ENCODE peak calls at places on chromosome 2, in seven cellular contexts. One of them, this sample, is unnamed.

GRCh38 chr2:200300650-200301314 is 5.7 kb upstream of the SPATS2L start:
- DNase-seq in WTC11: no peak
- DNase-seq in 8988T: no peak
- DNase-seq in occipital lobe: no peak
- DNase-seq in lung microvascular endothelial cell: no peak
- DNase-seq in amygdala: no peak
- DNase-seq in AG04450: no peak
- DNase-seq in this sample: no peak

GRCh38 chr2:71791501-71792135 is 338.3 kb downstream of the DYSF start:
- DNase-seq in WTC11: no peak
- DNase-seq in lung microvascular endothelial cell: no peak
- DNase-seq in amygdala: no peak
- DNase-seq in occipital lobe: no peak
- DNase-seq in AG04450: no peak
- DNase-seq in 8988T: no peak
- DNase-seq in this sample: no peak

GRCh38 chr2:129502781-129503180 is 476.7 kb upstream of the RAB6C start:
- DNase-seq in AG04450: no peak
- DNase-seq in lung microvascular endothelial cell: no peak
- DNase-seq in amygdala: no peak
- DNase-seq in WTC11: no peak
- DNase-seq in occipital lobe: no peak
- DNase-seq in 8988T: no peak
- DNase-seq in this sample: no peak

GRCh38 chr2:50529600-50530218 is 502.2 kb downstream of the NRXN1 start:
- DNase-seq in lung microvascular endothelial cell: peak
- DNase-seq in WTC11: no peak
- DNase-seq in occipital lobe: no peak
- DNase-seq in AG04450: peak
- DNase-seq in 8988T: no peak
- DNase-seq in amygdala: no peak
- DNase-seq in this sample: peak

GRCh38 chr2:213013979-213014378 is 137.4 kb downstream of the IKZF2 start:
- DNase-seq in 8988T: no peak
- DNase-seq in WTC11: no peak
- DNase-seq in AG04450: no peak
- DNase-seq in amygdala: no peak
- DNase-seq in occipital lobe: no peak
- DNase-seq in lung microvascular endothelial cell: no peak
- DNase-seq in this sample: no peak

GRCh38 chr2:23862716-23863426 is 64.1 kb downstream of the ATAD2B start:
- DNase-seq in occipital lobe: no peak
- DNase-seq in WTC11: no peak
- DNase-seq in AG04450: no peak
- DNase-seq in 8988T: no peak
- DNase-seq in amygdala: no peak
- DNase-seq in lung microvascular endothelial cell: no peak
- DNase-seq in this sample: no peak

GRCh38 chr2:179861777-179862117 is 335 bp upstream of the ZNF385B start:
- DNase-seq in amygdala: no peak
- DNase-seq in lung microvascular endothelial cell: no peak
- DNase-seq in AG04450: no peak
- DNase-seq in WTC11: peak
- DNase-seq in occipital lobe: no peak
- DNase-seq in 8988T: no peak
- DNase-seq in this sample: no peak

GRCh38 chr2:1431886-1432400 is 18.7 kb downstream of the TPO start:
- DNase-seq in WTC11: no peak
- DNase-seq in AG04450: no peak
- DNase-seq in occipital lobe: no peak
- DNase-seq in amygdala: no peak
- DNase-seq in 8988T: no peak
- DNase-seq in lung microvascular endothelial cell: no peak
- DNase-seq in this sample: no peak

GRCh38 chr2:173631123-173631450 is 276.4 kb downstream of the CDCA7 start:
- DNase-seq in WTC11: no peak
- DNase-seq in amygdala: no peak
- DNase-seq in occipital lobe: no peak
- DNase-seq in AG04450: no peak
- DNase-seq in 8988T: no peak
- DNase-seq in lung microvascular endothelial cell: no peak
- DNase-seq in this sample: no peak

GRCh38 chr2:109474319-109474825 is 139.4 kb downstream of the SEPTIN10 start:
- DNase-seq in lung microvascular endothelial cell: no peak
- DNase-seq in AG04450: no peak
- DNase-seq in 8988T: no peak
- DNase-seq in WTC11: no peak
- DNase-seq in occipital lobe: no peak
- DNase-seq in amygdala: no peak
- DNase-seq in this sample: no peak

GRCh38 chr2:10400568-10400977 is 47.6 kb downstream of the ODC1 start:
- DNase-seq in amygdala: no peak
- DNase-seq in AG04450: no peak
- DNase-seq in WTC11: no peak
- DNase-seq in 8988T: no peak
- DNase-seq in lung microvascular endothelial cell: peak
- DNase-seq in occipital lobe: no peak
- DNase-seq in this sample: no peak

GRCh38 chr2:215736653-215737290 is 276.6 kb downstream of the MREG start:
- DNase-seq in occipital lobe: no peak
- DNase-seq in 8988T: peak
- DNase-seq in amygdala: no peak
- DNase-seq in lung microvascular endothelial cell: no peak
- DNase-seq in AG04450: no peak
- DNase-seq in WTC11: peak
- DNase-seq in this sample: no peak

GRCh38 chr2:109479804-109480203 is 134.0 kb downstream of the SEPTIN10 start:
- DNase-seq in amygdala: no peak
- DNase-seq in AG04450: no peak
- DNase-seq in lung microvascular endothelial cell: no peak
- DNase-seq in WTC11: no peak
- DNase-seq in 8988T: no peak
- DNase-seq in occipital lobe: no peak
- DNase-seq in this sample: no peak

GRCh38 chr2:201466050-201466660 is 14.6 kb downstream of the STRADB start:
- DNase-seq in amygdala: no peak
- DNase-seq in AG04450: no peak
- DNase-seq in lung microvascular endothelial cell: peak
- DNase-seq in occipital lobe: no peak
- DNase-seq in 8988T: no peak
- DNase-seq in WTC11: no peak
- DNase-seq in this sample: no peak

GRCh38 chr2:112691761-112692370 is 29.0 kb upstream of the NT5DC4 start:
- DNase-seq in lung microvascular endothelial cell: no peak
- DNase-seq in amygdala: no peak
- DNase-seq in occipital lobe: peak
- DNase-seq in 8988T: no peak
- DNase-seq in WTC11: no peak
- DNase-seq in AG04450: no peak
- DNase-seq in this sample: no peak

GRCh38 chr2:153940511-153940910 is 68.8 kb downstream of the GALNT13 start:
- DNase-seq in occipital lobe: no peak
- DNase-seq in AG04450: no peak
- DNase-seq in amygdala: no peak
- DNase-seq in WTC11: no peak
- DNase-seq in lung microvascular endothelial cell: no peak
- DNase-seq in 8988T: no peak
- DNase-seq in this sample: no peak

GRCh38 chr2:73759904-73760303 is 20.0 kb downstream of the DUSP11 start:
- DNase-seq in lung microvascular endothelial cell: no peak
- DNase-seq in WTC11: no peak
- DNase-seq in AG04450: no peak
- DNase-seq in amygdala: no peak
- DNase-seq in 8988T: no peak
- DNase-seq in occipital lobe: no peak
- DNase-seq in this sample: no peak